ENCODE peak calls at places on chromosomes 13 and 19, in ten cellular contexts. D is brain microvascular endothelial cell, A is GM12865, C is pancreas, P is neural progenitor cell, M is foreskin fibroblast, F is body of pancreas, E is lung, U is cardiac muscle cell, S is esophagus squamous epithelium. T is an unnamed sample.

GRCh38 chr19:16678498-16678897 is 17.6 kb downstream of the TMEM38A start:
- DNase-seq in U (no peak), M (peak), D (no peak), P (no peak), F (no peak), A (no peak), E (no peak), S (no peak), C (no peak), T (peak)

GRCh38 chr19:8423821-8424223 is 10.7 kb downstream of the MARCHF2 start:
- DNase-seq in A (no peak), E (peak), P (no peak), S (no peak), C (peak), U (no peak), F (peak), D (peak), M (peak), T (peak)

GRCh38 chr19:37389234-37389633 is 18.3 kb downstream of the ZNF527 start:
- DNase-seq in A (no peak), U (no peak), C (no peak), P (no peak), F (no peak), E (no peak), D (no peak), M (no peak), S (no peak), T (no peak)

GRCh38 chr19:43741075-43741840 is 13.5 kb downstream of the SMG9 start:
- DNase-seq in S (no peak), E (no peak), C (no peak), D (no peak), U (no peak), F (no peak), M (no peak), P (no peak), A (no peak), T (no peak)

GRCh38 chr19:45881909-45882528 is 3.9 kb downstream of the IRF2BP1 start:
- DNase-seq in A (no peak), M (no peak), S (no peak), C (peak), P (no peak), E (no peak), D (no peak), F (peak), U (no peak), T (no peak)

GRCh38 chr13:113879506-113880360 is 15.9 kb upstream of the GAS6 start:
- DNase-seq in E (no peak), M (no peak), S (no peak), D (no peak), P (no peak), U (peak), F (no peak), C (no peak), A (no peak), T (no peak)

GRCh38 chr19:34644991-34645461 is 31.9 kb downstream of the SCGB2B2 start:
- DNase-seq in M (no peak), U (no peak), P (no peak), E (no peak), F (no peak), A (no peak), C (no peak), S (no peak), D (no peak), T (no peak)

GRCh38 chr13:109275848-109276247 is 510.5 kb downstream of the IRS2 start:
- DNase-seq in U (peak), E (no peak), M (no peak), F (peak), S (no peak), D (no peak), C (no peak), A (no peak), P (peak), T (peak)

GRCh38 chr19:48368942-48369341 is 4.8 kb downstream of the SYNGR4 start:
- DNase-seq in C (no peak), M (no peak), E (no peak), A (no peak), U (no peak), F (peak), D (no peak), S (no peak), P (no peak), T (no peak)

GRCh38 chr19:45601115-45601514 is 897 bp downstream of the GPR4 start:
- DNase-seq in M (no peak), P (no peak), F (no peak), U (no peak), D (no peak), S (no peak), C (no peak), A (no peak), E (no peak), T (no peak)

GRCh38 chr13:114011226-114011625 is 37.4 kb upstream of the C13orf46 start:
- DNase-seq in C (no peak), U (no peak), A (no peak), F (no peak), M (no peak), S (no peak), E (no peak), D (no peak), P (no peak), T (no peak)

GRCh38 chr13:21576424-21576823 is 27.5 kb downstream of the MICU2 start:
- DNase-seq in S (no peak), E (no peak), A (no peak), D (no peak), P (no peak), F (no peak), C (no peak), U (no peak), M (peak), T (no peak)

GRCh38 chr13:51452391-51453307 is at the start of gene INTS6:
- DNase-seq in E (peak), F (peak), M (peak), U (peak), D (peak), A (peak), P (peak), C (peak), S (peak), T (peak)

GRCh38 chr13:98406475-98406874 is 170.4 kb downstream of the STK24 start:
- DNase-seq in M (no peak), P (no peak), U (no peak), E (no peak), C (no peak), F (peak), A (no peak), D (no peak), S (no peak), T (no peak)
- TF ChIP-seq CTCF in M (no peak), P (no peak), U (no peak), E (no peak), C (no peak), F (peak), A (no peak), D (no peak), S (no peak), T (no peak)

DNA sequence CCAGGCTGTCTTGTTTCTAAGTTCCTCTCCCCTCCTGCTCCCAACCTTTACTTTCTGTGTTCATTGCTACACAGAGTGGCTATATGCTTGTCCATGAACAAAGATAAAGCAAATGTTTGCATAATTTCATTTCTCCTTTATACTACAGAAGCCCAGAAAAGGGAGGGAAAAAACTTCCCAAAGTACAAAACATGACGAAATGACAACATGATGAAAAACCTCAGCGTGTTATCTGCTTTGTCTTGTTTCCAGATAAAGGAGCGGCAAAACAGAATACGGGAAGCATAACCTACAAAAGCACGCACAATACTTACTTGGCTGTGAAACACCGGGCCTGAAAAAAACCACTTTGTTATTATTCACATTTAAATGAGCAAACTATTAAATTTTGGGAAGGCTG is 336.8 kb downstream of the DNAJC15 start:
- DNase-seq in A (no peak), F (no peak), P (no peak), D (no peak), C (no peak), S (no peak), E (no peak), U (no peak), M (no peak), T (no peak)
- H3K4me3 ChIP-seq in A (no peak), F (no peak), P (no peak), D (no peak), C (no peak), S (no peak), E (no peak), U (no peak), M (no peak), T (no peak)

DNA sequence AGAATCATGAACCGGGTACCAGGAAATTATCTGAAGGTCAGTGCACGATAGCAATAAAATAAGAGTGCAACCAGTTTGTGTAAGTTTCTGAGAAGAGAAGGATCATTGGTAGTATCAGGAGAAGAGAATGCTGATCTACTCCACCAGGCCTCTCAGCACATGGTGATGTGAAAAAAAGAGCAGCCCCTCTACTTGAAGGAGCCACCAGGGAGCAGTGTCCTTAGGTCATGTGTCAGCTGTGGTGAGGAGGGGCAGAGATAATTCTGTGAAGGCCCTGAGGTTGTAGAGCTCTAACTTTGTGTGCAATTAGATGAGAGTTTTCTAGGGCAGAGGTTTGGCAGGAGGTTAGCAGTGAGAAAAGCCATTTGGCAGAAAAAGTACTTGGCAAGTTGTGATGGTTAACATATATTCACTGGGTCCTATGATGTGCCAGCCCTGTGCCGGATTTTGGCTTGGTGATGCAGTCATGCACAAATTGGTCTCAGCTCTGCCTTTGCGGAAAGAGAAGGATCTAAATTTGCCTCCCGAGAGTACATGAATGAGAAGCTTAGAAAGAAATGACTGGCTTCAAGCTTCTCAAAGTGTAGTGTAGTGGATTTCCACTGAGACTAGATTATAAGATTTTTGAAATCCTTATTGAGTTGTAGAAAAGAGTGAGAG is 19.2 kb upstream of the ZC3H13 start:
- DNase-seq in S (no peak), P (no peak), C (no peak), E (no peak), M (no peak), D (no peak), F (no peak), A (peak), U (no peak), T (no peak)
- TF ChIP-seq CTCF in S (no peak), P (peak), C (no peak), E (no peak), M (no peak), D (no peak), F (no peak), A (peak), U (no peak), T (no peak)

GRCh38 chr13:99978781-99979452 is 2.7 kb upstream of the ZIC2 start:
- DNase-seq in E (no peak), F (no peak), U (peak), S (no peak), C (no peak), M (no peak), A (no peak), D (no peak), P (peak), T (no peak)
- H3K4me3 ChIP-seq in E (no peak), F (no peak), U (peak), S (no peak), C (no peak), M (no peak), A (no peak), D (peak), P (peak), T (no peak)

DNA sequence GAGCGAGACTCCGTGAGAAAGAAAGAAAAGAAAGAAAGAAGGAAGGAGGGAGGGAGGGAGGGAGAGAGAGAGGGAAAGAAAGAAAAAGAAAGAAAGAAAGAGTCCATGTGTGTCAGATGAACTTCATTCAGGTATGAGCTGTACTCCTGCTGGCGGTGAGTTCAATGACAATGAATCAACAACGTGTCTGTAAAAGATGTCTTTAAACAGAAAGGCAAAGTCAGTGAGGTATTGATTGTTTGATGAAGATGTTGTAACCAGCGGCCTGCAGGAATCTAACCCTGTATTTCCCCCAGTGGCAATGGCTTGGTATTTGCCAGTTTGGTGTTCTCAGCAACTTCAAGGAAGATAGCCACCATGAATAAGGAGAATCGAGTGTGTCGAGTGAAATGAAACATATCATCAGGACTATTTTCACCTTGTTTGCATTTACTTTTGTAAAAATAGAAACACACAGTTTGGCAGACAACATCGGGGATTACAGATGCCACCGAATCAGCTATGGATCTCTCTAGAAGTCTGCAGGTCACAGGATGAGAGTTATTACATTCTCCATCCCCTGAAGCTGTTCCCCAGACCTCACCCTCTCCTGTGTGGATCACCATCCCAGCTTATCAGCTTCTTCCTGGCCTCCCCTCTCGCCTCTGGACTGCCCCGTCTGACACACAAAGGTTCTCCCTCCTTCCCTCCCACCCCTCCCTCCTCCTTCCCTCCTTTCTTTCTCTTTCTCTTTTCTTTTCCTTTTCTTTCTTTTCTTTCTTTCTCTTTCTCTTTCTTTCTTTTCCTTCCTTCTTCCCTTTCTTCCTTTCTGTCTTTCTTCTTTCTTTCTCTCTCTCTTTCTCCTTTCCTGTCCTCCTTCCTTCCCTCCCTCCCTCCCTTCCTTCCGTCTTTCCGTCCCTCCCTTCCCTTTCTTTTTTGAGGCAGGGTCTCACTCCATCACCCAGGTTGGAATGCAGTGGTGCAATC is 8.2 kb upstream of the SBK3 start:
- DNase-seq in A (no peak), U (no peak), C (no peak), D (no peak), P (no peak), S (no peak), M (peak), F (no peak), E (no peak), T (peak)
- TF ChIP-seq CTCF in A (no peak), U (no peak), C (no peak), D (peak), P (no peak), S (no peak), M (no peak), F (no peak), E (no peak), T (no peak)